ENCODE peak calls at places on chromosomes 16 and 17, in nine cellular contexts. K, O, P, W, M, Q, D, Z and X are unnamed samples.

GRCh38 chr17:41580651-41581365 is 5.9 kb downstream of the KRT14 start:
- DNase-seq in K (no peak), Q (peak), Z (no peak), M (no peak), O (no peak), W (no peak), D (no peak), P (no peak), X (no peak)

GRCh38 chr16:48526058-48526957 is 83.7 kb downstream of the N4BP1 start:
- DNase-seq in W (no peak), P (peak), D (no peak), M (peak), Q (peak), O (peak), Z (peak), K (no peak), X (peak)

GRCh38 chr16:52384378-52384777 is 162.6 kb downstream of the TOX3 start:
- DNase-seq in K (no peak), Z (no peak), O (no peak), M (no peak), D (no peak), P (no peak), W (no peak), Q (no peak), X (no peak)

GRCh38 chr16:78523212-78523995 is 423.9 kb downstream of the WWOX start:
- DNase-seq in D (no peak), M (no peak), P (no peak), O (no peak), K (no peak), W (no peak), Z (no peak), Q (no peak), X (no peak)

GRCh38 chr16:23694707-23695373 is 16.2 kb downstream of the PLK1 start:
- DNase-seq in M (no peak), P (no peak), D (no peak), W (peak), Z (peak), O (peak), K (peak), Q (no peak), X (no peak)

GRCh38 chr17:19958023-19958422 is 19.6 kb downstream of the AKAP10 start:
- DNase-seq in O (peak), W (peak), P (no peak), Q (peak), M (no peak), Z (peak), K (no peak), D (peak), X (no peak)

GRCh38 chr16:64305663-64306062 is 816.2 kb downstream of the CDH11 start:
- DNase-seq in M (no peak), W (no peak), P (no peak), Z (no peak), D (no peak), K (no peak), Q (no peak), O (no peak), X (no peak)

GRCh38 chr16:67676516-67676915 is 9.9 kb downstream of the C16orf86 start:
- DNase-seq in M (no peak), W (no peak), D (no peak), K (no peak), O (no peak), Q (peak), P (no peak), Z (no peak), X (no peak)

GRCh38 chr16:88355389-88356123 is 27.2 kb upstream of the ZNF469 start:
- DNase-seq in D (no peak), Q (no peak), O (no peak), K (no peak), M (no peak), P (no peak), W (no peak), Z (no peak), X (no peak)

GRCh38 chr17:31696184-31696602 is 162.9 kb downstream of the COPRS start:
- DNase-seq in K (peak), W (peak), D (peak), O (peak), Q (no peak), Z (peak), P (peak), M (peak), X (no peak)

GRCh38 chr16:76913046-76913445 is 277.9 kb upstream of the MON1B start:
- DNase-seq in Z (no peak), K (no peak), D (no peak), P (no peak), M (no peak), W (peak), O (no peak), Q (no peak), X (no peak)

GRCh38 chr16:27980919-27981670 is 82.4 kb downstream of the GSG1L start:
- DNase-seq in O (no peak), D (no peak), M (peak), K (no peak), Q (no peak), Z (no peak), P (no peak), W (no peak), X (no peak)

GRCh38 chr16:27314161-27314723 is 468 bp downstream of the IL4R start:
- DNase-seq in P (peak), K (no peak), Z (peak), Q (peak), O (peak), W (peak), M (peak), D (peak), X (no peak)

GRCh38 chr16:19566362-19566761 is 10.9 kb downstream of the VPS35L start:
- DNase-seq in Z (no peak), Q (no peak), D (no peak), W (no peak), K (no peak), P (no peak), M (no peak), O (no peak), X (no peak)

GRCh38 chr17:9880582-9880999 is 24.5 kb downstream of the RCVRN start:
- DNase-seq in P (no peak), K (no peak), M (no peak), Q (peak), Z (no peak), D (no peak), O (peak), W (peak), X (no peak)

GRCh38 chr16:81333356-81333755 is 18.6 kb downstream of the GAN start:
- DNase-seq in D (no peak), W (no peak), O (no peak), Q (peak), Z (no peak), M (no peak), K (no peak), P (no peak), X (no peak)

GRCh38 chr16:57462978-57463362 is 491 bp downstream of the POLR2C start:
- DNase-seq in Z (no peak), M (no peak), P (no peak), W (no peak), D (no peak), Q (no peak), O (no peak), K (no peak), X (no peak)

GRCh38 chr17:15350777-15351486 is 9.5 kb upstream of the TEKT3 start:
- DNase-seq in P (no peak), K (peak), Z (no peak), M (no peak), W (no peak), D (no peak), Q (no peak), O (no peak), X (no peak)

GRCh38 chr16:3908951-3909437 is 28.5 kb upstream of the CREBBP start:
- DNase-seq in P (no peak), O (no peak), K (no peak), M (no peak), W (no peak), Z (no peak), Q (no peak), D (no peak), X (no peak)
- TF ChIP-seq CTCF in P (no peak), O (no peak), K (no peak), M (no peak), W (no peak), Z (no peak), Q (no peak), D (no peak), X (no peak)

GRCh38 chr17:78965369-78965982 is 14.2 kb downstream of the LGALS3BP start:
- DNase-seq in D (no peak), Z (no peak), P (no peak), W (no peak), M (no peak), K (no peak), Q (no peak), O (no peak), X (no peak)
- H3K4me3 ChIP-seq in D (no peak), Z (no peak), P (no peak), W (no peak), M (no peak), K (no peak), Q (no peak), O (no peak), X (no peak)

GRCh38 chr17:7175363-7175733 is 3.8 kb downstream of the ASGR1 start:
- DNase-seq in P (no peak), M (no peak), D (no peak), K (no peak), O (no peak), Q (no peak), Z (no peak), W (no peak), X (no peak)

GRCh38 chr17:7176870-7177209 is 2.3 kb downstream of the ASGR1 start:
- DNase-seq in K (no peak), Z (no peak), D (no peak), W (no peak), Q (no peak), P (no peak), O (peak), M (no peak), X (no peak)

GRCh38 chr17:7174603-7175362 is 4.4 kb downstream of the ASGR1 start:
- DNase-seq in K (no peak), Z (no peak), Q (no peak), D (no peak), O (no peak), W (no peak), P (no peak), M (no peak), X (no peak)

GRCh38 chr17:7176107-7176851 is 2.9 kb downstream of the ASGR1 start:
- DNase-seq in D (no peak), W (no peak), M (no peak), K (no peak), O (no peak), Q (no peak), Z (no peak), P (no peak), X (no peak)

GRCh38 chr17:7173687-7174602 is 5.2 kb downstream of the ASGR1 start:
- DNase-seq in O (peak), Q (no peak), K (no peak), P (peak), D (no peak), M (peak), Z (no peak), W (no peak), X (no peak)
- TF ChIP-seq CTCF in O (peak), Q (no peak), K (no peak), P (no peak), D (no peak), M (no peak), Z (no peak), W (no peak), X (peak)

DNA sequence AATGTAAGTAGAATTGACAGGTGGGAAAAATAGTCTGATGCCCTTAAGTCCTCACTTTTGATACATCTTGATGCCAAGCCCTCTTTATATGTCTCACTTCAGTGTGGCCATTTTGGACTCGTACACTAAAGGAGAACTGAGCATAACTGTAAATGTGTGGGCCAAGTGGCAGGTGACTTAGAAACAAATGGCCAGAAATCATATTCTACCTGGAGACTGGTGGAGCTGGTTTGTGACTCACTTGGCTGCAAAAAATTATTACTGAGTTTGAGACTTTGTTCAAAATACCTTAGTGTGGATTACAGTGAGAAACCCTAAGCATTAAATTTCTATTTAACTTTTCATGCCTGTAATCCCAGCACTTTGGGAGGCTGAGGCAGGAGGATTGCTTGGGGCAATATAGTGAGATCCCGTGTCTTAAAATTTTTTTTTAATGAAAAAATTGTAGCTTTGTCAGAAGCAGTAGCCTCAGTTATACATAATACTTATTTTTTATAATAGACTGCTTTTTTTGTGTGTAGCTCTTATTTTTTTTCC is 5.0 kb downstream of the HAPSTR1 start:
- DNase-seq in D (no peak), O (no peak), P (no peak), K (no peak), Q (peak), Z (no peak), W (no peak), M (no peak), X (no peak)
- H3K4me3 ChIP-seq in D (peak), O (no peak), P (no peak), K (no peak), Q (peak), Z (no peak), W (no peak), M (no peak), X (no peak)

DNA sequence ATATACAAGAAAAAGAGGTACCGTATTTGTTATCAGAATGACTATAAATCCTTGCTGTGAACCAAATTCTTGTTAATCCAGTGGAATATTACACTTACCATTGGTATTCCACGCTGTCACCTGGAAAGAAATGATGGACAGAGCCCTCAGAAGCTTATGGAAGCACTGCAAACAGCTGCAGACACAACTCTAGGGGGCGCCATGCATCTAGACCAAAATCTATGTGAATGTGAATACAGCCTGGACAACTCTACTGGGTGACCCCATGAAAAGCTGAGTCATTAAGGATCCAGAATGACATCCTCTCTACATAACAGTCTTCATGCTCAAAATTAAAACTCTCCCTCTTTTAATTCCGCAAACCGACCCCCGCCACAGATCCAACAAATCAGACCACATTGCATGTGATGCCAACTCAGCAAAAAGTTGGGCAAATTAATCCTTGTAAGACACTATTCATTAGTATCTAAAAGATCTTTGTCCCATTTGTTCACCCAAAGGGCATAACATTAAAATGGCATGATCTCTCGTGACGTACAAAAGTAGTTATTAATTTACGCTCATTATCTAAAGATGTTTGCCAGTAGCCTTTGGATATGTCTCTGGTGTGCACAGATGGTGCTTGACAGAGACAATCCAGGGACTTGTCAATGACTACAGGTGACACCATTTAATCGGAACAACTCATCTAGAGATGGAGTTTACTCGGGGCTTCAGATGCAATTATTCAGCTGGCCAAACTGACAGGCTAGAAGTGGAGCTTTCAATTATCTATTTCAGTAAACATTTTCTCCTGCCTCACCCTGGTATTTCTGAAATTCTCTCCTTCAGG is 552.7 kb upstream of the PSMD7 start:
- DNase-seq in O (no peak), Q (no peak), P (peak), Z (no peak), M (no peak), W (no peak), K (peak), D (no peak), X (no peak)
- TF ChIP-seq CTCF in O (no peak), Q (no peak), P (no peak), Z (no peak), M (no peak), W (no peak), K (peak), D (no peak), X (peak)

GRCh38 chr17:18951941-18952842 is at the start of gene SLC5A10:
- DNase-seq in Q (peak), D (no peak), W (no peak), K (no peak), P (no peak), O (no peak), Z (no peak), M (no peak), X (no peak)
- H3K4me3 ChIP-seq in Q (no peak), D (no peak), W (no peak), K (no peak), P (no peak), O (no peak), Z (no peak), M (no peak), X (no peak)